ENCODE peak calls at places on chromosome 22, in nine cellular contexts. K is spleen, S is heart left ventricle, R is prostate gland, J is right lobe of liver, H is IMR-90, Z is HCT116, O is sigmoid colon, B is A549. X is an unnamed sample.

GRCh38 chr22:39856588-39856987 is 37.0 kb downstream of the ENTHD1 start:
- DNase-seq in Z (no peak), J (no peak), K (no peak), O (no peak), S (no peak), R (no peak), B (no peak), H (no peak), X (no peak)

GRCh38 chr22:28829358-28830181 is 29.2 kb upstream of the XBP1 start:
- DNase-seq in H (peak; percentile 73), J (peak; percentile 84), B (peak; percentile 41), R (peak; percentile 79), S (peak; percentile 67), K (peak; percentile 91), O (peak; percentile 89), Z (peak; percentile 36), X (peak; percentile 85)

GRCh38 chr22:25656724-25657123 is 85.3 kb upstream of the MYO18B start:
- DNase-seq in K (no peak), O (no peak), B (no peak), Z (no peak), H (no peak), S (no peak), R (no peak), J (no peak), X (no peak)

GRCh38 chr22:39498368-39498767 is 3.7 kb upstream of the MIEF1 start:
- DNase-seq in O (no peak), H (no peak), J (peak; percentile 46), R (peak; percentile 72), Z (no peak), B (no peak), S (peak; percentile 63), K (no peak), X (no peak)

GRCh38 chr22:47205562-47205961 is 443.1 kb downstream of the TBC1D22A start:
- DNase-seq in Z (no peak), O (no peak), R (no peak), K (no peak), B (no peak), S (no peak), H (no peak), J (no peak), X (no peak)

GRCh38 chr22:29093030-29093429 is 20.2 kb downstream of the KREMEN1 start:
- DNase-seq in B (no peak), O (no peak), S (no peak), J (no peak), Z (no peak), K (no peak), R (no peak), H (no peak), X (no peak)

GRCh38 chr22:11627436-11627797 is 3900.6 kb upstream of the OR11H1 start:
- DNase-seq in K (peak; percentile 80), O (no peak), H (no peak), Z (no peak), B (no peak), S (no peak), J (peak; percentile 62), R (no peak), X (no peak)

GRCh38 chr22:19955241-19956128 is 13.9 kb upstream of the TXNRD2 start:
- DNase-seq in K (no peak), B (no peak), H (no peak), J (peak; percentile 46), R (peak; percentile 58), O (peak; percentile 61), Z (no peak), S (no peak), X (no peak)

GRCh38 chr22:40597541-40598453 is 38.7 kb downstream of the MRTFA start:
- DNase-seq in R (no peak), B (no peak), Z (no peak), S (no peak), K (no peak), J (no peak), H (peak; percentile 41), O (no peak), X (no peak)

DNA sequence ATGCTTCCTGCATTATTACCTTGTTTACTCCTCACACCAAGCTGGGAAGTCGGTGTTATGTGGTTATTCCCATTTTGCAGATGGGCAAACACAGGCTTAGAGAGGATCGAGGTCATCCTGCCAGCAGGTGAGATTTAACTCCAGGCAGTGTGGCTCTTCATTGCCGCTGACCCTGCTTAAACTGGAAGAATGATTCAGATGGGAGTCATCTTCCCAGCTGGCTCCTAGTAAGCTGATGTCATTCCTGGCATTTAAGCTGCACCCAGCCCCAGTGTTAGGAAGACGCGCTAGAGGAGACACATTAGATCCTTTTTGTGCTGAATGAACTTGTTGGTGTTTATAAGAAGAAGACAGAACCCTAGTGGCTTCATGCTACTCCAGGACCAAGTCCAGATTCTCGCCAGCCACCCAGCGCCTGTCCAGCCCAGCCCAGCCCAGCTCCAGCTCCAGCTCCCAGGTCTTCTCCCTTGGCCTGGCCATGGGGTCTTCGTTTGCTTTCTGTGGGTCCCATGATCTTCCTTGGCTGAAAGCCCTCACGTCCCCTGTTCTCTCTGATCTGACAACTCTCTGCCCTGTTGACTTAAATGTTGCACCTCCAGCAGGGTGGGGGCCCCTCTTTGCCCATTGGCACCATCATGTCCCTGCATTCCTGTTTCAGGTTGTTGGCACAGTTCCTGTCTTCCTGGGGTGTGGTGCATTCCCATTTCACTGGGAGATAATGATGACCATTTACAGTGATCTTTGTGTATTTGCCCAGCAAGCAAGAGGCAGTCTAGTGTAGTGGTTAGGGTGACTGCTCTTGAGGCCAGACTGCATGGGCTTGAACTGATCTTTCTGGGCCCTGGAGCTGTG is 13.6 kb downstream of the PARVB start:
- DNase-seq in H (peak; percentile 97), O (peak; percentile 85), B (peak; percentile 66), S (peak; percentile 46), Z (peak; percentile 69), K (no peak), J (no peak), R (no peak), X (no peak)
- TF ChIP-seq POLR2A in H (no peak), O (no peak), B (no peak), S (peak; percentile 30), Z (no peak), K (no peak), J (no peak), R (no peak), X (no peak)

GRCh38 chr22:21867528-21868266 is at the start of gene MAPK1:
- DNase-seq in Z (peak; percentile 61), J (peak; percentile 96), K (peak; percentile 98), B (peak; percentile 58), H (peak; percentile 81), S (peak; percentile 95), O (peak; percentile 96), R (peak; percentile 91), X (peak; percentile 99)
- TF ChIP-seq POLR2A in Z (peak; percentile 82), J (peak; percentile 86), K (peak; percentile 13), B (peak; percentile 66), H (peak; percentile 86), S (peak; percentile 88), O (peak; percentile 66), R (peak; percentile 80), X (no peak)

GRCh38 chr22:37023743-37024338 is 4.3 kb downstream of the MPST start:
- DNase-seq in Z (no peak), B (no peak), J (peak; percentile 96), O (no peak), R (no peak), K (no peak), H (no peak), S (no peak), X (no peak)

GRCh38 chr22:37021041-37021440 is 1.5 kb downstream of the MPST start:
- DNase-seq in R (no peak), H (no peak), B (no peak), J (peak; percentile 39), Z (no peak), K (no peak), O (no peak), S (no peak), X (no peak)

GRCh38 chr22:37024339-37025157 is 5.0 kb downstream of the MPST start:
- DNase-seq in J (peak; percentile 81), H (no peak), B (no peak), K (no peak), Z (no peak), S (no peak), O (no peak), R (no peak), X (peak; percentile 80)

GRCh38 chr22:37021710-37022482 is 2.4 kb downstream of the MPST start:
- DNase-seq in R (no peak), K (peak; percentile 89), J (peak; percentile 53), S (no peak), B (no peak), H (peak; percentile 34), O (no peak), Z (peak; percentile 27), X (peak; percentile 59)

DNA sequence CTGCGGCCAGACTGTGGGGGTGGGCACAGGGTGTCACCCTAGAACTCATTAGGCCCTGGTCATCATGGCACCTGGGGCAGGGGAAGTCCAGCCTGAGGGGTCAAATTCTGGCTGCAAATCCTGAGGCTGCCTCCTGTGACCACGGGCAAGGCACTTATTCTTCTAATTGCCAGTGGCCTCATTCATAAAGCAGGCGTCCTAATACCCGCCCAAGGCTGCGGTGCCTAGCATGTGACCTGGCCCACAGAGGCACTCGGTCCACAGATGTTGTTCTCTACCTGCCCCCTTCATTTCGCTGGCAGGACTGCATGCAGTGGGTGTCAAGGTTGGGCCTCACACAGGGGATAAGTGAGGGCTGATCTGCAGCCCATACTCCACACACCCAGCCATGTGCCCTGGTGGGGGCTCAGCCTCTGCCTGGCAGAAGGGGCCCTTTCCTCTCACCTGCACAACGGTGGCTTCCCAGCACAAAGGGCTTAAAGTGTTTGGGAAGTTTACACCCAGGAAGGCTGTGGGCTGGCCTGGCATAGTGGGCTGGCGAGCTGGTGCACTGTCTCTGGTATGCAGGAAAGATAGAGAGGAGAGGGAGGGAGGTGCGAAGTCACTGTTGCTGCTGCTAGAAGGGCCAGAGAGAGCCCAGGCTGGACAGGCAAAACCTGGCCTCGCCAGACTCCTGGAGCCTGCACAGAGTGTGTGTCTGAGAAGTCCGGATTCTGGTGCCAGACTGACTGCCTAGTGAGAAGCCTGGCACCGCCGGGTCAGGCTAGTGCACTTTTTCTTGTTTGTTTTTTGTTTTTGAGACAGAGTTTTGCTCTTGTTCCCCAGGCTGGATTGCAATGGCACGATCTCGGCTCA is 3.2 kb downstream of the MPST start:
- DNase-seq in R (no peak), H (no peak), K (no peak), O (no peak), J (peak; percentile 51), Z (no peak), S (no peak), B (no peak), X (peak; percentile 19)
- TF ChIP-seq POLR2A in R (no peak), H (no peak), K (no peak), O (no peak), J (no peak), Z (no peak), S (no peak), B (no peak), X (no peak)

DNA sequence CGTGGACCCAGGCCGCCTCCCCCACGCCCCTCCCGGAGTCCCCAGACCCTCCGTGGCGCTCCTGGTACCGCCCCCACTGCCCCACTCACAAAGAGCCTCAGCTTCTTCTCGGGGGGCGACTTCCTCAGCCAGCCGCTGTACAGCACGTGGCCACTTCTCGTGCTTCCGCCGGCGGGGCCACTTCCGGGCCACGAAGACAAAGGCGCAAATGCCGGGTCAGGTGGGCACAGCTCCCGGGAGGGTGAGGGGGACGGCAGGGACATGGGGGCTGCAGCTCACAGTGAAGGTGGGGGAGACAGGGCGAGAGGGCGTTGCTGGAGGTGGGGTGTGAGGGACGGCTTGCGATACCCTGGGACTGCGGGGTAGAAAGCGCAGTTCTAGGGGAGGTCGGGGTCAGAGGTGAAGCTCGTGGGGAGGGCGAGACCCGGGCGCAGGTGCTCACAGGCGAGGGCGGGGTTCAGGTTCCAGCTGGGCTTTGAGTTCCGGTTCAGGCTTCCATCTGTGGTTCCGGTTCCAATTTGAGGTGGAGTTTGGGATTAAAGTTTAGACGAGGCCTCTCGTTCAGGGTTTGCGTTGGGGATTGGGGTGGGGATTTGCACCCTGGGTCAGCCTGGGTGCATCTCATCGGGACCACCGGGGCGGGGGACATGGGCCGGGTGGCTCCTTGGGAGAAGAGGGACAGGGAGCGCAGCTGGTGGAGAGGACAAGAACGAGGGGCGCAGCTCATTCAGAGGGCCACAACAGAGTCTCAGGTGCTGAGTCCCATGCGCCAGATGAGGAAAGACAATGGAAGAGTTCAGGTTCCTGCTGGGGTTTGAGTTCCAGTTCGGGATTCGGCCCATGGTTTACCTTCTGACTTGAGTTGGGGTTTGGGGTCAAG is at the start of gene GAB4:
- DNase-seq in K (peak; percentile 58), S (no peak), Z (no peak), O (no peak), R (no peak), J (no peak), B (no peak), H (no peak), X (peak; percentile 75)
- TF ChIP-seq POLR2A in K (no peak), S (no peak), Z (no peak), O (no peak), R (no peak), J (no peak), B (no peak), H (no peak), X (no peak)